ENCODE peak calls at places on chromosomes 4 and X, in five cellular contexts. W, V, I, F and K are unnamed samples.

GRCh38 chrX:40550069-40550468 is 30.7 kb upstream of the ATP6AP2 start:
- DNase-seq in I (no peak), V (peak), F (no peak), W (no peak), K (no peak)

GRCh38 chr4:64822405-64822804 is 413.2 kb upstream of the TECRL start:
- DNase-seq in I (no peak), F (no peak), W (no peak), V (no peak), K (no peak)

GRCh38 chr4:111775908-111776307 is 369.3 kb upstream of the FAM241A start:
- DNase-seq in I (no peak), V (no peak), W (peak), F (no peak), K (no peak)

GRCh38 chrX:1172496-1172895 is 40.0 kb downstream of the CRLF2 start:
- DNase-seq in I (no peak), W (no peak), V (no peak), F (no peak), K (no peak)

GRCh38 chrX:109966246-109966645 is 36.7 kb upstream of the TMEM164 start:
- DNase-seq in F (no peak), V (no peak), I (no peak), W (no peak), K (no peak)

GRCh38 chr4:113979973-113980615 is 647 bp upstream of the ARSJ start:
- DNase-seq in V (no peak), W (peak), I (no peak), F (no peak), K (no peak)

GRCh38 chrX:134849390-134849789 is 141.4 kb upstream of the SMIM10 start:
- DNase-seq in W (peak), F (no peak), V (no peak), I (no peak), K (no peak)

GRCh38 chr4:152094851-152095700 is 334.3 kb upstream of the GATB start:
- DNase-seq in V (no peak), W (peak), F (no peak), I (no peak), K (peak)

GRCh38 chr4:135476272-135476671 is 1274.7 kb upstream of the PABPC4L start:
- DNase-seq in F (no peak), V (no peak), I (no peak), W (no peak), K (no peak)

GRCh38 chr4:184343400-184344177 is 125.9 kb upstream of the ENPP6 start:
- DNase-seq in W (peak), F (peak), I (peak), V (peak), K (no peak)

GRCh38 chr4:53840643-53841042 is 223.8 kb downstream of the CHIC2 start:
- DNase-seq in F (no peak), I (no peak), V (no peak), W (peak), K (no peak)

GRCh38 chrX:133085785-133086184 is 11.1 kb downstream of the USP26 start:
- DNase-seq in V (no peak), F (no peak), I (no peak), W (no peak), K (no peak)

GRCh38 chrX:135931644-135932487 is 38.4 kb downstream of the SAGE1 start:
- DNase-seq in F (no peak), V (no peak), W (peak), I (peak), K (no peak)

GRCh38 chrX:39112143-39112542 is 310.9 kb downstream of the MID1IP1 start:
- DNase-seq in I (no peak), W (peak), V (no peak), F (no peak), K (no peak)

GRCh38 chr4:139750099-139750498 is 84.5 kb downstream of the MGST2 start:
- DNase-seq in V (no peak), F (no peak), W (no peak), I (no peak), K (no peak)

GRCh38 chr4:171924761-171925376 is 111.7 kb downstream of the GALNTL6 start:
- DNase-seq in V (no peak), F (no peak), I (no peak), W (no peak), K (no peak)

GRCh38 chr4:172042714-172043114 is 229.5 kb downstream of the GALNTL6 start:
- DNase-seq in W (peak), I (no peak), F (no peak), V (no peak), K (no peak)

GRCh38 chrX:14501312-14501711 is 28.0 kb upstream of the GLRA2 start:
- DNase-seq in F (no peak), W (no peak), V (no peak), I (no peak), K (no peak)

GRCh38 chrX:127908369-127908768 is 143.8 kb downstream of the ACTRT1 start:
- DNase-seq in F (no peak), I (no peak), V (no peak), W (no peak), K (no peak)

GRCh38 chr4:91611786-91612185 is 692.0 kb upstream of the GRID2 start:
- DNase-seq in V (no peak), I (no peak), W (no peak), F (no peak), K (no peak)

GRCh38 chr4:73617256-73617655 is 3.0 kb downstream of the RASSF6 start:
- DNase-seq in V (no peak), W (no peak), I (no peak), F (no peak), K (no peak)

GRCh38 chr4:140095694-140096482 is 58.1 kb downstream of the MAML3 start:
- DNase-seq in I (peak), F (no peak), W (peak), V (no peak), K (no peak)

GRCh38 chrX:65588795-65589194 is 54.2 kb upstream of the LAS1L start:
- DNase-seq in F (no peak), I (no peak), V (no peak), W (no peak), K (no peak)